ENCODE peak calls at places on chromosomes 13 and 19, in seven cellular contexts. A is fibroblast of villous mesenchyme; Q is epithelial cell of prostate; B is left kidney; F is stimulated activated CD4-positive, alpha-beta T cell treated with anti-CD3 and anti-CD28 coated beads, Interleukin-2, amount 100 ng/mL, for 24 hours; M is MV-4-11; D is heart left ventricle. Y is an unnamed sample.

GRCh38 chr19:38392707-38393308 is 4.3 kb downstream of the SPRED3 start:
- DNase-seq in A (no peak), Q (no peak), B (no peak), F (no peak), M (no peak), D (no peak), Y (no peak)

GRCh38 chr19:19464339-19465098 is 50.8 kb downstream of the TSSK6 start:
- DNase-seq in A (peak), Q (peak), B (peak), F (no peak), M (no peak), D (peak), Y (no peak)

GRCh38 chr13:35210234-35210633 is 266.3 kb downstream of the MAB21L1 start:
- DNase-seq in A (peak), Q (no peak), B (no peak), F (no peak), M (no peak), D (no peak), Y (no peak)

GRCh38 chr19:10295847-10296591 is 6.3 kb downstream of the ICAM5 start:
- DNase-seq in A (no peak), Q (no peak), B (peak), F (no peak), M (no peak), D (no peak), Y (no peak)

GRCh38 chr13:114319441-114319871 is 5.2 kb downstream of the CHAMP1 start:
- DNase-seq in A (peak), Q (no peak), B (no peak), F (no peak), M (no peak), D (no peak), Y (no peak)

GRCh38 chr19:35991731-35992450 is 3.1 kb upstream of the SDHAF1 start:
- DNase-seq in A (peak), Q (no peak), B (peak), F (no peak), M (no peak), D (no peak), Y (no peak)

GRCh38 chr19:49588370-49589122 is 2.4 kb upstream of the PRR12 start:
- DNase-seq in A (no peak), Q (no peak), B (no peak), F (peak), M (no peak), D (no peak), Y (peak)

GRCh38 chr19:47719047-47719885 is 6.0 kb downstream of the EHD2 start:
- DNase-seq in A (peak), Q (peak), B (peak), F (no peak), M (no peak), D (peak), Y (no peak)

GRCh38 chr13:76812206-76812882 is 73.9 kb downstream of the KCTD12 start:
- DNase-seq in A (peak), Q (no peak), B (no peak), F (no peak), M (peak), D (peak), Y (peak)

GRCh38 chr19:661427-662196 is 1.4 kb downstream of the RNF126 start:
- DNase-seq in A (no peak), Q (no peak), B (no peak), F (peak), M (peak), D (no peak), Y (peak)

GRCh38 chr13:109249780-109250528 is 536.4 kb downstream of the IRS2 start:
- DNase-seq in A (no peak), Q (no peak), B (no peak), F (no peak), M (no peak), D (no peak), Y (no peak)

GRCh38 chr13:73708393-73708985 is 425.7 kb downstream of the KLF12 start:
- DNase-seq in A (peak), Q (peak), B (peak), F (peak), M (peak), D (no peak), Y (peak)

GRCh38 chr13:110829486-110829885 is 85.4 kb downstream of the ANKRD10 start:
- DNase-seq in A (no peak), Q (no peak), B (no peak), F (no peak), M (no peak), D (no peak), Y (no peak)

GRCh38 chr13:88552966-88553365 is 881.8 kb downstream of the SLITRK5 start:
- DNase-seq in A (no peak), Q (no peak), B (no peak), F (no peak), M (no peak), D (no peak), Y (no peak)

GRCh38 chr19:55384576-55385235 is 614 bp upstream of the TMEM238 start:
- DNase-seq in A (no peak), Q (no peak), B (peak), F (peak), M (peak), D (no peak), Y (peak)

GRCh38 chr13:67123165-67123564 is 107.0 kb downstream of the PCDH9 start:
- DNase-seq in A (no peak), Q (no peak), B (no peak), F (no peak), M (no peak), D (no peak), Y (peak)

GRCh38 chr13:88472316-88472715 is 801.1 kb downstream of the SLITRK5 start:
- DNase-seq in A (no peak), Q (no peak), B (no peak), F (no peak), M (no peak), D (no peak), Y (no peak)

GRCh38 chr19:6660930-6661329 is 9.0 kb downstream of the TNFSF14 start:
- DNase-seq in A (peak), Q (no peak), B (no peak), F (no peak), M (no peak), D (no peak), Y (no peak)

GRCh38 chr19:12665281-12665573 is 1.3 kb downstream of the MAN2B1 start:
- DNase-seq in A (no peak), Q (no peak), B (no peak), F (peak), M (peak), D (peak), Y (no peak)

GRCh38 chr19:42436006-42436405 is 6.7 kb downstream of the CXCL17 start:
- DNase-seq in A (peak), Q (no peak), B (no peak), F (no peak), M (no peak), D (no peak), Y (no peak)

GRCh38 chr13:103403148-103403740 is 337.0 kb upstream of the SLC10A2 start:
- DNase-seq in A (no peak), Q (peak), B (no peak), F (no peak), M (no peak), D (no peak), Y (no peak)

GRCh38 chr13:79282976-79283375 is 123.1 kb downstream of the RBM26 start:
- DNase-seq in A (peak), Q (peak), B (no peak), F (no peak), M (peak), D (no peak), Y (no peak)

GRCh38 chr19:35714601-35715354 is 3.0 kb upstream of the KMT2B start:
- DNase-seq in A (no peak), Q (no peak), B (no peak), F (peak), M (peak), D (no peak), Y (peak)

GRCh38 chr13:23848019-23848418 is 41.2 kb downstream of the MIPEP start:
- DNase-seq in A (peak), Q (no peak), B (no peak), F (no peak), M (no peak), D (no peak), Y (no peak)

GRCh38 chr19:16824658-16825311 is 4.4 kb upstream of the SIN3B start:
- DNase-seq in A (peak), Q (no peak), B (no peak), F (no peak), M (no peak), D (no peak), Y (no peak)

GRCh38 chr13:57631607-57632275 is at the start of gene PCDH17:
- DNase-seq in A (peak), Q (no peak), B (peak), F (peak), M (no peak), D (peak), Y (no peak)

GRCh38 chr19:18191640-18192062 is 1.4 kb upstream of the MPV17L2 start:
- DNase-seq in A (no peak), Q (peak), B (no peak), F (no peak), M (no peak), D (no peak), Y (no peak)

GRCh38 chr19:13043285-13043684 is 48.0 kb downstream of the NFIX start:
- DNase-seq in A (no peak), Q (no peak), B (no peak), F (no peak), M (peak), D (no peak), Y (no peak)

GRCh38 chr13:76813874-76814273 is 72.3 kb downstream of the KCTD12 start:
- DNase-seq in A (no peak), Q (no peak), B (no peak), F (no peak), M (peak), D (no peak), Y (peak)

GRCh38 chr19:38514812-38515633 is 81.5 kb downstream of the RYR1 start:
- DNase-seq in A (peak), Q (no peak), B (peak), F (peak), M (peak), D (peak), Y (peak)

GRCh38 chr19:56355517-56355916 is 37.8 kb downstream of the ZNF582 start:
- DNase-seq in A (no peak), Q (no peak), B (no peak), F (no peak), M (no peak), D (no peak), Y (no peak)

Y was measured in RPMI8226.